ENCODE peak calls at places on chromosomes 5 and 9, in six cellular contexts. One of them, this sample, is unnamed.

GRCh38 chr9:92639124-92639523 is 30.8 kb downstream of the IPPK start:
- DNase-seq in nephron progenitor cell: no peak
- DNase-seq in WTC11: no peak
- DNase-seq in dorsolateral prefrontal cortex: no peak
- DNase-seq in fibroblast of mammary gland: no peak
- DNase-seq in cardiac muscle cell: no peak
- DNase-seq in this sample: peak; percentile 27

GRCh38 chr9:97845130-97845529 is 7.9 kb upstream of the FOXE1 start:
- DNase-seq in nephron progenitor cell: no peak
- DNase-seq in WTC11: no peak
- DNase-seq in cardiac muscle cell: no peak
- DNase-seq in fibroblast of mammary gland: peak; percentile 10
- DNase-seq in dorsolateral prefrontal cortex: no peak
- DNase-seq in this sample: no peak

GRCh38 chr9:81801190-81801589 is 111.8 kb upstream of the TLE1 start:
- DNase-seq in WTC11: no peak
- DNase-seq in cardiac muscle cell: no peak
- DNase-seq in nephron progenitor cell: no peak
- DNase-seq in fibroblast of mammary gland: peak; percentile 38
- DNase-seq in dorsolateral prefrontal cortex: no peak
- DNase-seq in this sample: no peak

GRCh38 chr5:173660481-173661280 is 44.2 kb upstream of the BOD1 start:
- DNase-seq in dorsolateral prefrontal cortex: no peak
- DNase-seq in WTC11: no peak
- DNase-seq in cardiac muscle cell: no peak
- DNase-seq in fibroblast of mammary gland: no peak
- DNase-seq in nephron progenitor cell: no peak
- DNase-seq in this sample: no peak

GRCh38 chr5:39517800-39518199 is 93.0 kb upstream of the DAB2 start:
- DNase-seq in nephron progenitor cell: no peak
- DNase-seq in dorsolateral prefrontal cortex: no peak
- DNase-seq in fibroblast of mammary gland: peak; percentile 88
- DNase-seq in cardiac muscle cell: no peak
- DNase-seq in WTC11: no peak
- DNase-seq in this sample: no peak

GRCh38 chr9:113501129-113501686 is 37.7 kb downstream of the RGS3 start:
- DNase-seq in fibroblast of mammary gland: no peak
- DNase-seq in nephron progenitor cell: no peak
- DNase-seq in cardiac muscle cell: no peak
- DNase-seq in dorsolateral prefrontal cortex: no peak
- DNase-seq in WTC11: peak; percentile 69
- DNase-seq in this sample: no peak

GRCh38 chr9:94971378-94972131 is 245.1 kb downstream of the AOPEP start:
- DNase-seq in cardiac muscle cell: no peak
- DNase-seq in dorsolateral prefrontal cortex: no peak
- DNase-seq in nephron progenitor cell: no peak
- DNase-seq in fibroblast of mammary gland: no peak
- DNase-seq in WTC11: no peak
- DNase-seq in this sample: no peak

GRCh38 chr9:129312731-129313130 is 134.7 kb upstream of the IER5L start:
- DNase-seq in fibroblast of mammary gland: no peak
- DNase-seq in cardiac muscle cell: no peak
- DNase-seq in dorsolateral prefrontal cortex: no peak
- DNase-seq in nephron progenitor cell: no peak
- DNase-seq in WTC11: no peak
- DNase-seq in this sample: peak; percentile 55

GRCh38 chr5:147093138-147093537 is 141.7 kb upstream of the STK32A start:
- DNase-seq in fibroblast of mammary gland: peak; percentile 83
- DNase-seq in nephron progenitor cell: no peak
- DNase-seq in WTC11: no peak
- DNase-seq in dorsolateral prefrontal cortex: no peak
- DNase-seq in cardiac muscle cell: no peak
- DNase-seq in this sample: no peak

GRCh38 chr5:56481147-56481997 is 248.2 kb upstream of the ANKRD55 start:
- DNase-seq in WTC11: peak; percentile 45
- DNase-seq in nephron progenitor cell: peak; percentile 30
- DNase-seq in cardiac muscle cell: no peak
- DNase-seq in fibroblast of mammary gland: peak; percentile 19
- DNase-seq in dorsolateral prefrontal cortex: no peak
- DNase-seq in this sample: no peak

GRCh38 chr9:38068616-38068865 is 486 bp downstream of the SHB start:
- DNase-seq in nephron progenitor cell: peak; percentile 49
- DNase-seq in WTC11: no peak
- DNase-seq in cardiac muscle cell: peak; percentile 69
- DNase-seq in dorsolateral prefrontal cortex: no peak
- DNase-seq in fibroblast of mammary gland: no peak
- DNase-seq in this sample: no peak

GRCh38 chr9:97954550-97954989 is 16.6 kb upstream of the HEMGN start:
- DNase-seq in dorsolateral prefrontal cortex: no peak
- DNase-seq in nephron progenitor cell: peak; percentile 34
- DNase-seq in WTC11: peak; percentile 71
- DNase-seq in cardiac muscle cell: peak; percentile 77
- DNase-seq in fibroblast of mammary gland: peak; percentile 14
- DNase-seq in this sample: no peak

GRCh38 chr5:158127536-158127935 is 268.6 kb upstream of the CLINT1 start:
- DNase-seq in dorsolateral prefrontal cortex: no peak
- DNase-seq in nephron progenitor cell: no peak
- DNase-seq in fibroblast of mammary gland: no peak
- DNase-seq in cardiac muscle cell: no peak
- DNase-seq in WTC11: no peak
- DNase-seq in this sample: no peak

GRCh38 chr5:152237531-152237930 is 167.5 kb downstream of the NMUR2 start:
- DNase-seq in cardiac muscle cell: no peak
- DNase-seq in fibroblast of mammary gland: no peak
- DNase-seq in WTC11: no peak
- DNase-seq in nephron progenitor cell: no peak
- DNase-seq in dorsolateral prefrontal cortex: no peak
- DNase-seq in this sample: no peak

GRCh38 chr5:38420691-38421395 is 135.6 kb downstream of the LIFR start:
- DNase-seq in WTC11: peak; percentile 54
- DNase-seq in nephron progenitor cell: peak; percentile 67
- DNase-seq in dorsolateral prefrontal cortex: peak; percentile 53
- DNase-seq in fibroblast of mammary gland: peak; percentile 80
- DNase-seq in cardiac muscle cell: peak; percentile 73
- DNase-seq in this sample: no peak

GRCh38 chr5:142894749-142895148 is 124.6 kb downstream of the ARHGAP26 start:
- DNase-seq in dorsolateral prefrontal cortex: no peak
- DNase-seq in fibroblast of mammary gland: peak; percentile 67
- DNase-seq in WTC11: no peak
- DNase-seq in cardiac muscle cell: no peak
- DNase-seq in nephron progenitor cell: no peak
- DNase-seq in this sample: no peak

GRCh38 chr9:91681461-91682305 is 258.1 kb upstream of the NFIL3 start:
- DNase-seq in cardiac muscle cell: peak; percentile 82
- DNase-seq in fibroblast of mammary gland: peak; percentile 65
- DNase-seq in nephron progenitor cell: peak; percentile 86
- DNase-seq in WTC11: peak; percentile 88
- DNase-seq in dorsolateral prefrontal cortex: peak; percentile 83
- DNase-seq in this sample: peak; percentile 84

GRCh38 chr5:154397652-154398406 is 48.0 kb upstream of the SAP30L start:
- DNase-seq in nephron progenitor cell: no peak
- DNase-seq in cardiac muscle cell: no peak
- DNase-seq in dorsolateral prefrontal cortex: no peak
- DNase-seq in WTC11: no peak
- DNase-seq in fibroblast of mammary gland: no peak
- DNase-seq in this sample: no peak

GRCh38 chr9:126234681-126235349 is 91.8 kb upstream of the MVB12B start:
- DNase-seq in nephron progenitor cell: no peak
- DNase-seq in cardiac muscle cell: no peak
- DNase-seq in WTC11: no peak
- DNase-seq in dorsolateral prefrontal cortex: no peak
- DNase-seq in fibroblast of mammary gland: no peak
- DNase-seq in this sample: no peak

DNA sequence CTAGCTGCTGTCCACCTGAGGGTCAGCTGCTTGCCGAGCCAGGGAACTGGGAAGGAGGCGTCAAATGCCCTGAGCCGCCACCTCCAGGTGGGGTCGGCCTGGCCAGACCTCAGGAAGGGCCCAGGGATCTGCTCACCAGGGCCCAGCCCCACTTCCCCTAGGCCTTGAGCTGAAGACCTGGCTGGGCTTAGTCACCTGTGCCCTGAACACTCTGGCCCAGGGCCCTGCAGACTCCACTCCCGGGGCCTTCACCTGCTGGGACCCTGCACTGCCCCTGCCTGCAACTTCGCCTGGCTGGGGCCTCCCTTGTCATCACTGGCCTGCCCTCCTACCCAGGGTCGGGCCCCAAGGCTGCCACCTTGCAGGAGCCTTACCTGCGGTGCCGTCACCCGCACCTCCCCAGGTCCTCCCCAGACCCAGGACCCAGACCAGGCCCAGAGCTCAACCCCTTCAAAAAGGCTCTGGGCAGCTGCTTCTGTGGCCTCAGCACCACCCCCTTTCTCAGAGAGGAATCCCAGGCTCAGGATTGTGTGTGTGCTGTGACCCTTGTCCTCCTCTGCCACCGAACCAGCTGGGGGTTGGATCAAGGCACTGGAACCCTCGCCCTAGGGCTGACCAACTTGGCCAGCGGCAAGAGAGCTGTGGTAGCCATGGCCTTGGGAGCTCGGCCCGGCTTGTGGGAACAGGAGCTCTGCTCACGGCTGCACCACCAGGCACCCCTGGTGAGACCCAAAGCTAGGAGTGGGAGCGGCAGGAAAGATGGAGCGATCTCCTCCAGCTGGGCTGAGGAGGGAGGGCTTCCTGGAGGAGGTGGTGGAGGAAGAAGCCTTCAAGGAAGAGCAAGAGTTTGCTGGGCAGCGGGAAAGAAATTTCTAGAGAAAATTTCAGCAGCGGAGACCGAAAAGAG is 1.2 kb upstream of the NELFB start:
- DNase-seq in cardiac muscle cell: no peak
- DNase-seq in dorsolateral prefrontal cortex: no peak
- DNase-seq in WTC11: no peak
- DNase-seq in fibroblast of mammary gland: no peak
- DNase-seq in nephron progenitor cell: no peak
- DNase-seq in this sample: no peak
- TF ChIP-seq CTCF in cardiac muscle cell: no peak
- TF ChIP-seq CTCF in dorsolateral prefrontal cortex: no peak
- TF ChIP-seq CTCF in WTC11: no peak
- TF ChIP-seq CTCF in fibroblast of mammary gland: no peak
- TF ChIP-seq CTCF in nephron progenitor cell: no peak
- TF ChIP-seq CTCF in this sample: no peak

GRCh38 chr9:33272061-33272460 is 7.2 kb downstream of the CHMP5 start:
- DNase-seq in nephron progenitor cell: no peak
- DNase-seq in cardiac muscle cell: no peak
- DNase-seq in fibroblast of mammary gland: no peak
- DNase-seq in WTC11: no peak
- DNase-seq in dorsolateral prefrontal cortex: no peak
- DNase-seq in this sample: no peak
- TF ChIP-seq CTCF in nephron progenitor cell: no peak
- TF ChIP-seq CTCF in cardiac muscle cell: no peak
- TF ChIP-seq CTCF in fibroblast of mammary gland: no peak
- TF ChIP-seq CTCF in WTC11: no peak
- TF ChIP-seq CTCF in dorsolateral prefrontal cortex: no peak
- TF ChIP-seq CTCF in this sample: no peak

DNA sequence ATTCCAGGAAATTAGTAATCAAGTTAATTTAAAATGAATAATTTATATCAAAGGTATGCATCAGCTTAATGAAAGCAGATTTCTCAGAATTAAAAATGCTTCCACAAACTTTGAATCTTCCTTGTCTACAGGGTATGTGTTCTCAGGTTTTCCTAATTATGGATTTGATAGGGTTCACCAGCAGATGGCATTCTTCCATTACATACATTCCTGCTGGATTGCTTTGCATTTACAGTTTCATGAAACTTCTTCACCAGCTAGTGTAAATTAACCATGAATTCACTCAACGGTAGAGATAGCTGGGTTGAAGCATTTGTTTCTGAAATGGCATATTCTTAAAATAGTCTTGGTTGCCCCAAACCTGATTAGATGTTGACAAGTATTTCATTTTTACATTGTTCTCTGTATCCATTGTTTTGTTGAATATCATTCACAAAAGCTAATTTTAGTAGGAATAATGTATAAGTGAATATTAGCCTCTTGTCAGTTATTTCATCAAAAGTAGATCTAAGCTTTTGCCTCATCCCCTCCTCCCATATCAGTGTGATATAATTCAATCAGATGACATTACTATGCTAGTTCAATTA is 68.7 kb upstream of the WDR41 start:
- DNase-seq in fibroblast of mammary gland: peak; percentile 66
- DNase-seq in cardiac muscle cell: peak; percentile 65
- DNase-seq in WTC11: no peak
- DNase-seq in dorsolateral prefrontal cortex: no peak
- DNase-seq in nephron progenitor cell: no peak
- DNase-seq in this sample: no peak
- TF ChIP-seq CTCF in fibroblast of mammary gland: peak; percentile 62
- TF ChIP-seq CTCF in cardiac muscle cell: peak; percentile 58
- TF ChIP-seq CTCF in WTC11: peak; percentile 38
- TF ChIP-seq CTCF in dorsolateral prefrontal cortex: peak; percentile 83
- TF ChIP-seq CTCF in nephron progenitor cell: peak; percentile 59
- TF ChIP-seq CTCF in this sample: peak; percentile 82

GRCh38 chr9:121689461-121690157 is 38.2 kb downstream of the DAB2IP start:
- DNase-seq in cardiac muscle cell: no peak
- DNase-seq in nephron progenitor cell: no peak
- DNase-seq in WTC11: no peak
- DNase-seq in fibroblast of mammary gland: no peak
- DNase-seq in dorsolateral prefrontal cortex: no peak
- DNase-seq in this sample: no peak
- TF ChIP-seq CTCF in cardiac muscle cell: no peak
- TF ChIP-seq CTCF in nephron progenitor cell: no peak
- TF ChIP-seq CTCF in WTC11: no peak
- TF ChIP-seq CTCF in fibroblast of mammary gland: no peak
- TF ChIP-seq CTCF in dorsolateral prefrontal cortex: no peak
- TF ChIP-seq CTCF in this sample: no peak

GRCh38 chr5:133267601-133268000 is 215.8 kb downstream of the HSPA4 start:
- DNase-seq in nephron progenitor cell: no peak
- DNase-seq in fibroblast of mammary gland: no peak
- DNase-seq in WTC11: no peak
- DNase-seq in cardiac muscle cell: no peak
- DNase-seq in dorsolateral prefrontal cortex: no peak
- DNase-seq in this sample: no peak

GRCh38 chr5:133261993-133262392 is 210.2 kb downstream of the HSPA4 start:
- DNase-seq in WTC11: no peak
- DNase-seq in nephron progenitor cell: no peak
- DNase-seq in cardiac muscle cell: peak; percentile 44
- DNase-seq in fibroblast of mammary gland: no peak
- DNase-seq in dorsolateral prefrontal cortex: no peak
- DNase-seq in this sample: no peak

GRCh38 chr5:133265720-133266575 is 214.1 kb downstream of the HSPA4 start:
- DNase-seq in cardiac muscle cell: no peak
- DNase-seq in WTC11: no peak
- DNase-seq in fibroblast of mammary gland: no peak
- DNase-seq in dorsolateral prefrontal cortex: no peak
- DNase-seq in nephron progenitor cell: no peak
- DNase-seq in this sample: no peak

GRCh38 chr5:133266966-133267365 is 215.2 kb downstream of the HSPA4 start:
- DNase-seq in cardiac muscle cell: no peak
- DNase-seq in WTC11: no peak
- DNase-seq in fibroblast of mammary gland: no peak
- DNase-seq in dorsolateral prefrontal cortex: no peak
- DNase-seq in nephron progenitor cell: no peak
- DNase-seq in this sample: no peak

DNA sequence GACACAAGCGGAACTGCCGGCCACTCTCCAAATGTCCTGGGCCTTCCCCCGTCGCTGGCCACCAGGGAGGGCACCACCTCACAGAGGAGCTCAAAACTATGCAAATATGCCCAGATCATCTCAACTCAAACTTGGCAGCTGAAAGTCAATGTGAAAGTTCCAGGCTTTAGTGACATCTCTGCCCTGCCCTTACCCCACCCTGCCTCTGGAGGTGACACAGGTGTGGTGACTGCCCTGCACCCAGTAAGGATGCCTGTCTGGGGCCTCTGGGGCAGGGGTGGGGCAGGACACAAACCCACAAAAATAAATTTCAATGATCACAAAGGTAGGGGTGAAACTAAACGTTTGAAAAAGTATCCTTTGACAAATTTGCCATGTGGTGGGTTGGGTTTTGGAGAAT is 213.4 kb downstream of the HSPA4 start:
- DNase-seq in dorsolateral prefrontal cortex: no peak
- DNase-seq in fibroblast of mammary gland: no peak
- DNase-seq in nephron progenitor cell: no peak
- DNase-seq in WTC11: no peak
- DNase-seq in cardiac muscle cell: no peak
- DNase-seq in this sample: no peak
- TF ChIP-seq CTCF in dorsolateral prefrontal cortex: no peak
- TF ChIP-seq CTCF in fibroblast of mammary gland: no peak
- TF ChIP-seq CTCF in nephron progenitor cell: no peak
- TF ChIP-seq CTCF in WTC11: no peak
- TF ChIP-seq CTCF in cardiac muscle cell: no peak
- TF ChIP-seq CTCF in this sample: no peak

This sample was measured in type B pancreatic cell.